ENCODE peak calls at places on chromosomes 12 and 14, in eight cellular contexts. U is small intestine, O is fibroblast of lung, L is cardiac muscle cell, F is A549, Y is neural progenitor cell, X is adrenal gland, N is spleen. C is an unnamed sample. For H3K4me1, the result is how much of the 10 kb centered on the place peaks cover.

GRCh38 chr14:56686416-56686815 is 106.8 kb downstream of the TMEM260 start:
- DNase-seq in U (no peak), O (no peak), L (no peak), F (no peak), Y (peak), X (no peak), N (no peak), C (peak)

GRCh38 chr12:58850826-58851225 is 69.5 kb downstream of the LRIG3 start:
- DNase-seq in U (no peak), O (no peak), L (no peak), F (no peak), Y (no peak), X (no peak), N (no peak), C (no peak)

GRCh38 chr12:122947352-122947792 is 18.9 kb downstream of the ABCB9 start:
- DNase-seq in U (no peak), O (no peak), L (no peak), F (no peak), Y (no peak), X (peak), N (no peak), C (no peak)

GRCh38 chr12:5166976-5167375 is 123.3 kb downstream of the KCNA5 start:
- DNase-seq in U (no peak), O (peak), L (peak), F (no peak), Y (no peak), X (no peak), N (no peak), C (peak)

GRCh38 chr14:21202463-21203358 is 46.8 kb upstream of the OR5AU1 start:
- DNase-seq in U (no peak), O (no peak), L (no peak), F (no peak), Y (no peak), X (no peak), N (no peak), C (no peak)

GRCh38 chr12:7439579-7440505 is 4.1 kb downstream of the CD163L1 start:
- DNase-seq in U (peak), O (peak), L (peak), F (peak), Y (peak), X (peak), N (peak), C (no peak)

GRCh38 chr12:12804011-12804410 is 9.1 kb upstream of the DDX47 start:
- DNase-seq in U (peak), O (no peak), L (no peak), F (peak), Y (no peak), X (no peak), N (no peak), C (no peak)

GRCh38 chr12:94805749-94806148 is 155.4 kb upstream of the TMCC3 start:
- DNase-seq in U (no peak), O (peak), L (peak), F (no peak), Y (peak), X (no peak), N (no peak), C (peak)

GRCh38 chr14:22221508-22221907 is 367.5 kb downstream of the DAD1 start:
- DNase-seq in U (no peak), O (peak), L (peak), F (peak), Y (peak), X (no peak), N (no peak), C (peak)

GRCh38 chr12:115756804-115757203 is 520.7 kb downstream of the MED13L start:
- DNase-seq in U (no peak), O (peak), L (no peak), F (no peak), Y (no peak), X (no peak), N (no peak), C (no peak)

GRCh38 chr14:90381999-90382451 is 14.8 kb upstream of the CALM1 start:
- DNase-seq in U (peak), O (no peak), L (no peak), F (no peak), Y (peak), X (peak), N (no peak), C (peak)

GRCh38 chr12:79766705-79767464 is 76.1 kb upstream of the PAWR start:
- DNase-seq in U (no peak), O (no peak), L (no peak), F (no peak), Y (no peak), X (no peak), N (no peak), C (no peak)

GRCh38 chr14:48963231-48963630 is 622.9 kb downstream of the RPS29 start:
- DNase-seq in U (peak), O (no peak), L (no peak), F (no peak), Y (no peak), X (no peak), N (no peak), C (no peak)

GRCh38 chr14:49405291-49405690 is 180.9 kb downstream of the RPS29 start:
- DNase-seq in U (no peak), O (peak), L (peak), F (no peak), Y (no peak), X (peak), N (no peak), C (no peak)

GRCh38 chr12:120079352-120080042 is 37.1 kb downstream of the RAB35 start:
- DNase-seq in U (peak), O (no peak), L (no peak), F (peak), Y (no peak), X (no peak), N (peak), C (no peak)

GRCh38 chr14:69667938-69668336 is 56.5 kb downstream of the SUSD6 start:
- DNase-seq in U (no peak), O (no peak), L (no peak), F (no peak), Y (no peak), X (no peak), N (no peak), C (no peak)

GRCh38 chr14:68638056-68638816 is 154.6 kb downstream of the ZFP36L1 start:
- DNase-seq in U (peak), O (peak), L (no peak), F (no peak), Y (no peak), X (no peak), N (peak), C (no peak)

GRCh38 chr14:93965287-93965821 is 11.0 kb downstream of the ASB2 start:
- DNase-seq in U (no peak), O (peak), L (peak), F (peak), Y (no peak), X (no peak), N (no peak), C (no peak)

GRCh38 chr12:10094648-10095047 is 4.1 kb downstream of the CLEC1A start:
- DNase-seq in U (no peak), O (no peak), L (no peak), F (no peak), Y (no peak), X (no peak), N (no peak), C (no peak)

GRCh38 chr12:10095971-10096370 is 2.8 kb downstream of the CLEC1A start:
- DNase-seq in U (no peak), O (no peak), L (no peak), F (no peak), Y (no peak), X (no peak), N (no peak), C (no peak)

GRCh38 chr12:10101042-10101579 is 2.3 kb upstream of the CLEC1A start:
- DNase-seq in U (no peak), O (peak), L (no peak), F (no peak), Y (no peak), X (no peak), N (no peak), C (peak)

GRCh38 chr12:10098762-10099161 is at the start of gene CLEC1A:
- DNase-seq in U (no peak), O (peak), L (no peak), F (no peak), Y (peak), X (peak), N (no peak), C (no peak)

GRCh38 chr12:10097521-10097920 is 1.3 kb downstream of the CLEC1A start:
- DNase-seq in U (no peak), O (no peak), L (no peak), F (no peak), Y (no peak), X (no peak), N (no peak), C (no peak)
- H3K27ac ChIP-seq in U (peak), O (no peak), L (no peak), F (no peak), Y (no peak), X (peak), N (peak), C (no peak)

DNA sequence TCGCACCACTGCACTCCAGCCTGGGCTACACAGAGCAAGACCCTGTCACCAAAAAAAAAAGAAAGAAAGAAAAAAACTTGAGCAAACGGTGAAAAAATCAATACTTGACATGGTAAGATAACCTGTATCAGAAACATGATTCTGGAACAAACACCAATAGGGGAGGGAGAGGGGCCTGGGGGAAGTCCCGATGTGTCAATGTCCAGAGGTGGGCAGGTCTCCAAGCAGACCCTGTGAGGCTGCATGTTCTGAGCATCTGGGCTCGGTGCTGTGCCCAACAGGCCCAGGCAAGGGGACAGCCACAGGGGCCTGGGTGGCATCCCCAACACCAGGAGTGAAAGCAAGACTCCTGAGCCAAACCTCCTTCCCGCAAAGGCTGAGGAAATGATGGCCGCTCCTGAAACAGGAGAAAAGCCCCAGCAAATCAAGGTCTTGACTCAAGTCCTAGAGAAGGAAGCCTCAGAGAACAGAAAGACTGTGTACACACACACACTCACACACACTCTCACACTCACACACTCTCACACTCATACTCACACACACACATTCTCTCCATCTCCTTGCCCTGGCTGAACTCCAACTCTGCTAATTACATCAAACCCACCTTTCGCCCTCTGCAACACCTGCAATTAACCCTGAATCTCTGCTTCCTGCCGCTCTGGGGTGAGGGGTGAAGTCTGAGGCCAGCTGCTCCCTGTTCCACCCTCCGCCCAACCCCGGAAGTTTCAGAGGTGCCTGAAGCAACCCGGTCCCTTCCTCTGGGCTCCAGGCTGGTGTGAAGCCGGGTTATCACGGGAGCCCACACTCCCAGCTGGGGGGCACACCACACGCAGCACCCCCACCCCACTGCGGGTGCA is 20.4 kb downstream of the CCDC88C start:
- DNase-seq in U (peak), O (no peak), L (no peak), F (no peak), Y (no peak), X (no peak), N (peak), C (no peak)
- H3K4me1 ChIP-seq in U (under half), O (under half), L (under half), F (under half), Y (half or more), X (under half), N (half or more), C (under half)

GRCh38 chr12:30847259-30847658 is 79.3 kb upstream of the TSPAN11 start:
- DNase-seq in U (peak), O (peak), L (peak), F (no peak), Y (peak), X (no peak), N (no peak), C (peak)
- H3K4me3 ChIP-seq in U (no peak), O (no peak), L (no peak), F (no peak), Y (no peak), X (no peak), N (no peak), C (no peak)

GRCh38 chr14:24094839-24095195 is 706 bp downstream of the PCK2 start:
- DNase-seq in U (no peak), O (no peak), L (peak), F (no peak), Y (peak), X (no peak), N (peak), C (no peak)
- H3K27ac ChIP-seq in U (peak), O (peak), L (no peak), F (peak), Y (no peak), X (peak), N (peak), C (peak)

GRCh38 chr12:130954544-130954831 is 781 bp downstream of the ADGRD1 start:
- DNase-seq in U (peak), O (no peak), L (no peak), F (no peak), Y (no peak), X (no peak), N (no peak), C (no peak)
- H3K4me1 ChIP-seq in U (under half), O (under half), L (under half), F (under half), Y (under half), X (under half), N (under half), C (under half)

DNA sequence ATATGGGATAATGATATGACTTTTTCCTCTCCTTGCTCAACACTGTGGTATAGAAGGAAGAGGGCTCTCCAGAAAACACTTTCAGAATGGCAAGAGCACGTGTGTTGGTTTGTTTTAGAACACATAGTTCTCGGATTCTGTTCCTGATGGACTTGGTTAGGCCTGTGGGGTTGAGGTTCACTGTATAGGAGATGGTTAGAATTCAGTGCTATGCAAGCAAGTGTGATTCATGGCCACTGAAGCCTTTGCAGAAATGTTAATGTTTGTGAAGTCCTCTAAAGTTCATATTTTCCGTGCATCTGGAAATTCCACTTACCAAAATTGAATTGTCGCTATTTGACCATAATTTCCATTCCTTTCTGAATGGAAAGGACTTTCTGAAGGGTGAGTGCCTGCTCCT is 233.2 kb upstream of the DDHD1 start:
- DNase-seq in U (no peak), O (no peak), L (no peak), F (no peak), Y (no peak), X (no peak), N (no peak), C (no peak)
- H3K4me3 ChIP-seq in U (no peak), O (no peak), L (no peak), F (no peak), Y (no peak), X (no peak), N (no peak), C (no peak)

DNA sequence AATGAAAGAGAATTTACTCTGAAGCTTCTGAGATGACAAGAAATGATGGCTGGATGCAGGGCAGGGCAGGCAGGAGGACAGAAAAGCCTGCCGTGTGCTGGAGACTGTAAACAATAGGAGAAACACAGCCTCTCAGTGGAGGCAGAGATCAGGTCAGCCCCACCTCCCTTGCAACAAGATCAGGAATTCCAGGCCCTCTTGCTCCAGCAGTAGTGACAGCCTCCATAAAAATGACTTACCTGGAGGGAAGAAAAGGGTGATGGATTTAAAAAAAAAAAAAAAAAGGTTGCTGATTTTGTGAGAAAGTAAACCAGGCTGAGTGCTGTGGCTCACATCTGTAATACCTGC is 193.7 kb downstream of the ANO4 start:
- DNase-seq in U (no peak), O (no peak), L (no peak), F (no peak), Y (peak), X (no peak), N (no peak), C (no peak)
- H3K27ac ChIP-seq in U (no peak), O (no peak), L (no peak), F (no peak), Y (peak), X (no peak), N (no peak), C (no peak)

GRCh38 chr14:95245334-95245733 is 74.4 kb downstream of the CLMN start:
- DNase-seq in U (no peak), O (no peak), L (no peak), F (no peak), Y (no peak), X (no peak), N (no peak), C (no peak)
- H3K4me1 ChIP-seq in U (under half), O (under half), L (under half), F (under half), Y (under half), X (under half), N (under half), C (under half)